ENCODE peak calls at places on chromosome 3, in six cellular contexts. T is NCI-H1694 treated with DMSO at 0.1 percent for 48 hours, F is NCI-H748 treated with DMSO at 0.1 percent for 48 hours, M is CMK, P is iris pigment epithelial cell, Y is memory B cell. E is an unnamed sample.

GRCh38 chr3:173584834-173585831 is 187.6 kb downstream of the NLGN1 start:
- DNase-seq in F (peak), Y (no peak), P (peak), M (no peak), T (peak), E (no peak)

GRCh38 chr3:197520311-197521276 is 35.2 kb downstream of the BDH1 start:
- DNase-seq in Y (no peak), T (peak), P (peak), F (no peak), M (no peak), E (no peak)

GRCh38 chr3:184399410-184399809 is 19.6 kb downstream of the CHRD start:
- DNase-seq in M (no peak), Y (no peak), P (peak), T (no peak), F (no peak), E (no peak)

GRCh38 chr3:37093481-37093880 is 80.9 kb downstream of the LRRFIP2 start:
- DNase-seq in F (no peak), T (no peak), P (peak), Y (no peak), M (no peak), E (no peak)

GRCh38 chr3:112718967-112719366 is 78.0 kb upstream of the CCDC80 start:
- DNase-seq in Y (no peak), T (no peak), P (no peak), F (no peak), M (no peak), E (no peak)

GRCh38 chr3:44076221-44076829 is 165.4 kb upstream of the TOPAZ1 start:
- DNase-seq in P (no peak), T (no peak), Y (no peak), F (peak), M (no peak), E (no peak)

GRCh38 chr3:134651347-134652041 is 672 bp upstream of the KY start:
- DNase-seq in F (no peak), Y (no peak), T (no peak), P (no peak), M (no peak), E (peak)

GRCh38 chr3:52892625-52893311 is 4.6 kb downstream of the STIMATE start:
- DNase-seq in T (no peak), M (no peak), F (no peak), P (peak), Y (peak), E (peak)

GRCh38 chr3:190696777-190697501 is 165.6 kb downstream of the GMNC start:
- DNase-seq in P (peak), F (no peak), Y (peak), T (no peak), M (no peak), E (no peak)

GRCh38 chr3:72533584-72534473 is 314.4 kb downstream of the SHQ1 start:
- DNase-seq in F (no peak), Y (no peak), P (no peak), T (no peak), M (no peak), E (no peak)

GRCh38 chr3:17500618-17501017 is 241.8 kb downstream of the TBC1D5 start:
- DNase-seq in F (no peak), M (no peak), T (no peak), Y (no peak), P (peak), E (no peak)

GRCh38 chr3:58507356-58508062 is 15.6 kb downstream of the KCTD6 start:
- DNase-seq in Y (no peak), M (no peak), P (no peak), F (no peak), T (no peak), E (no peak)

GRCh38 chr3:185353823-185354614 is 8.9 kb upstream of the MAP3K13 start:
- DNase-seq in P (peak), T (peak), M (peak), F (peak), Y (peak), E (peak)

GRCh38 chr3:17602126-17602525 is 140.3 kb downstream of the TBC1D5 start:
- DNase-seq in Y (no peak), M (no peak), F (no peak), P (peak), T (no peak), E (no peak)

GRCh38 chr3:64766463-64766862 is 78.7 kb upstream of the ADAMTS9 start:
- DNase-seq in M (no peak), Y (no peak), T (no peak), P (no peak), F (no peak), E (no peak)

GRCh38 chr3:14784087-14784596 is 34.6 kb upstream of the FGD5 start:
- DNase-seq in Y (no peak), P (no peak), M (no peak), T (no peak), F (no peak), E (no peak)

GRCh38 chr3:138875754-138876664 is 41.3 kb upstream of the PIK3CB start:
- DNase-seq in F (no peak), M (peak), P (peak), Y (no peak), T (no peak), E (no peak)

E was measured in left lobe of liver.